ENCODE peak calls at places on chromosomes 16 and 17, in seven cellular contexts. A is HuH-7; R is activated CD4-positive, alpha-beta T cell treated with anti-CD3 and anti-CD28 coated beads, Interleukin-2, amount 10 ng/mL, durations not matched to agents 7 days and 5 days; M is tibial nerve; H is hippocampal formation; O is type B pancreatic cell; X is astrocyte of the hippocampus. S is an unnamed sample.

GRCh38 chr17:44956998-44957981 is 9.7 kb upstream of the KIF18B start:
- DNase-seq in H (peak), X (no peak), M (no peak), O (no peak), A (no peak), R (no peak), S (no peak)

GRCh38 chr16:9114842-9115241 is 23.4 kb downstream of the HAPSTR1 start:
- DNase-seq in R (no peak), H (no peak), O (no peak), X (no peak), A (no peak), M (no peak), S (no peak)

GRCh38 chr17:61351745-61352407 is 47.8 kb upstream of the TBX2 start:
- DNase-seq in X (no peak), H (no peak), A (no peak), M (no peak), O (no peak), R (no peak), S (no peak)

GRCh38 chr16:84869464-84869863 is 49.7 kb downstream of the CRISPLD2 start:
- DNase-seq in X (no peak), A (no peak), H (no peak), M (no peak), R (no peak), O (no peak), S (no peak)

GRCh38 chr17:64591944-64592343 is 70.2 kb downstream of the SMURF2 start:
- DNase-seq in O (no peak), A (no peak), H (no peak), R (no peak), M (no peak), X (no peak), S (no peak)

GRCh38 chr17:35167666-35168065 is 20.0 kb downstream of the UNC45B start:
- DNase-seq in X (no peak), A (no peak), H (no peak), O (no peak), R (no peak), M (no peak), S (no peak)

GRCh38 chr17:60240290-60240689 is 90.5 kb downstream of the CA4 start:
- DNase-seq in O (no peak), M (no peak), A (no peak), H (no peak), R (no peak), X (no peak), S (no peak)

GRCh38 chr17:48544356-48545021 is 420 bp downstream of the HOXB2 start:
- DNase-seq in R (peak), M (peak), O (peak), X (peak), H (no peak), A (no peak), S (no peak)

GRCh38 chr16:81486555-81487061 is 42.0 kb downstream of the CMIP start:
- DNase-seq in R (no peak), A (no peak), X (peak), M (peak), O (no peak), H (no peak), S (peak)

GRCh38 chr17:33169580-33170285 is 123.4 kb downstream of the ASIC2 start:
- DNase-seq in M (no peak), R (no peak), A (no peak), H (no peak), O (no peak), X (peak), S (no peak)